ENCODE peak calls at places on chromosomes 11 and 22, in nine cellular contexts. J is RPMI8226; P is posterior cingulate gyrus; H is kidney; R is fibroblast of mammary gland; W is RWPE1; I is neural crest cell; V is stimulated activated CD4-positive, alpha-beta T cell treated with anti-CD3 and anti-CD28 coated beads, Interleukin-2, amount 100 ng/mL, for 48 hours; U is H9. S is an unnamed sample.

GRCh38 chr22:50218996-50219727 is 18.4 kb downstream of the SELENOO start:
- DNase-seq in J (no peak), P (no peak), H (peak), R (peak), W (peak), I (no peak), V (no peak), U (peak), S (no peak)

GRCh38 chr22:47781024-47781423 is 1018.6 kb downstream of the TBC1D22A start:
- DNase-seq in J (no peak), P (no peak), H (peak), R (no peak), W (no peak), I (no peak), V (no peak), U (no peak), S (peak)

GRCh38 chr22:45036154-45036553 is 26.3 kb upstream of the PHF21B start:
- DNase-seq in J (no peak), P (peak), H (no peak), R (peak), W (no peak), I (no peak), V (no peak), U (no peak), S (peak)

GRCh38 chr11:134677338-134677948 is 265.4 kb upstream of the B3GAT1 start:
- DNase-seq in J (no peak), P (no peak), H (no peak), R (no peak), W (no peak), I (no peak), V (no peak), U (no peak), S (no peak)

GRCh38 chr11:75063732-75064314 is 32.9 kb downstream of the OR2AT4 start:
- DNase-seq in J (no peak), P (no peak), H (no peak), R (peak), W (no peak), I (no peak), V (no peak), U (no peak), S (no peak)

GRCh38 chr11:65609236-65609635 is 4.8 kb downstream of the MAP3K11 start:
- DNase-seq in J (no peak), P (no peak), H (no peak), R (peak), W (no peak), I (no peak), V (no peak), U (no peak), S (no peak)

GRCh38 chr11:110198031-110198729 is 98.2 kb downstream of the RDX start:
- DNase-seq in J (no peak), P (no peak), H (no peak), R (peak), W (no peak), I (no peak), V (no peak), U (no peak), S (no peak)

GRCh38 chr11:1882265-1883238 is 9.1 kb downstream of the PRR33 start:
- DNase-seq in J (peak), P (peak), H (peak), R (peak), W (peak), I (peak), V (peak), U (peak), S (peak)

GRCh38 chr11:45933131-45933821 is 10.8 kb downstream of the LARGE2 start:
- DNase-seq in J (no peak), P (no peak), H (no peak), R (peak), W (no peak), I (no peak), V (no peak), U (peak), S (no peak)

GRCh38 chr11:370087-370941 is 1.0 kb downstream of the B4GALNT4 start:
- DNase-seq in J (no peak), P (no peak), H (peak), R (no peak), W (no peak), I (no peak), V (no peak), U (peak), S (no peak)

GRCh38 chr22:36327922-36328551 is 59.7 kb downstream of the MYH9 start:
- DNase-seq in J (no peak), P (no peak), H (no peak), R (peak), W (no peak), I (no peak), V (no peak), U (no peak), S (peak)

GRCh38 chr11:35427158-35427557 is 7.8 kb upstream of the SLC1A2 start:
- DNase-seq in J (no peak), P (no peak), H (no peak), R (peak), W (no peak), I (no peak), V (no peak), U (no peak), S (no peak)

S was measured in anterior cingulate cortex.